ENCODE peak calls at places on chromosome 12, in nine cellular contexts. One of them, this sample, is unnamed.

GRCh38 chr12:75722714-75723200 is 211.3 kb upstream of the KRR1 start:
- DNase-seq in AG09309: peak; percentile 67
- DNase-seq in HepG2: peak; percentile 67
- DNase-seq in AG04449: no peak
- DNase-seq in adrenal gland: peak; percentile 63
- DNase-seq in epithelial cell of proximal tubule: no peak
- DNase-seq in ovary: peak; percentile 17
- DNase-seq in cardiac muscle cell: peak; percentile 93
- DNase-seq in AG04450: peak; percentile 48
- DNase-seq in this sample: peak; percentile 94

GRCh38 chr12:99386907-99387306 is 260.6 kb upstream of the GARIN6 start:
- DNase-seq in AG09309: peak; percentile 24
- DNase-seq in epithelial cell of proximal tubule: no peak
- DNase-seq in AG04449: no peak
- DNase-seq in HepG2: peak; percentile 48
- DNase-seq in AG04450: peak; percentile 1
- DNase-seq in adrenal gland: no peak
- DNase-seq in ovary: no peak
- DNase-seq in cardiac muscle cell: peak; percentile 50
- DNase-seq in this sample: peak; percentile 31

GRCh38 chr12:105301696-105302095 is 28.8 kb upstream of the C12orf75 start:
- DNase-seq in HepG2: no peak
- DNase-seq in ovary: no peak
- DNase-seq in AG09309: no peak
- DNase-seq in AG04450: no peak
- DNase-seq in cardiac muscle cell: no peak
- DNase-seq in AG04449: no peak
- DNase-seq in epithelial cell of proximal tubule: no peak
- DNase-seq in adrenal gland: no peak
- DNase-seq in this sample: no peak

GRCh38 chr12:116594325-116595038 is 35.3 kb downstream of the MAP1LC3B2 start:
- DNase-seq in adrenal gland: no peak
- DNase-seq in AG04449: no peak
- DNase-seq in ovary: no peak
- DNase-seq in cardiac muscle cell: no peak
- DNase-seq in HepG2: no peak
- DNase-seq in AG04450: no peak
- DNase-seq in epithelial cell of proximal tubule: no peak
- DNase-seq in AG09309: no peak
- DNase-seq in this sample: no peak

GRCh38 chr12:108773798-108774788 is 42.8 kb upstream of the CORO1C start:
- DNase-seq in AG04450: peak; percentile 26
- DNase-seq in cardiac muscle cell: peak; percentile 93
- DNase-seq in HepG2: peak; percentile 96
- DNase-seq in AG09309: peak; percentile 23
- DNase-seq in epithelial cell of proximal tubule: peak; percentile 52
- DNase-seq in adrenal gland: peak; percentile 40
- DNase-seq in ovary: peak; percentile 86
- DNase-seq in AG04449: no peak
- DNase-seq in this sample: peak; percentile 90

GRCh38 chr12:57539134-57539768 is 7.7 kb downstream of the DCTN2 start:
- DNase-seq in HepG2: no peak
- DNase-seq in ovary: no peak
- DNase-seq in AG04449: no peak
- DNase-seq in AG09309: no peak
- DNase-seq in AG04450: no peak
- DNase-seq in adrenal gland: no peak
- DNase-seq in epithelial cell of proximal tubule: no peak
- DNase-seq in cardiac muscle cell: no peak
- DNase-seq in this sample: no peak

GRCh38 chr12:108666326-108666995 is 32.8 kb upstream of the SELPLG start:
- DNase-seq in AG04449: no peak
- DNase-seq in AG04450: no peak
- DNase-seq in ovary: no peak
- DNase-seq in cardiac muscle cell: peak; percentile 73
- DNase-seq in AG09309: no peak
- DNase-seq in epithelial cell of proximal tubule: no peak
- DNase-seq in HepG2: peak; percentile 76
- DNase-seq in adrenal gland: peak; percentile 46
- DNase-seq in this sample: peak; percentile 77

GRCh38 chr12:124143726-124144125 is 151.2 kb upstream of the RFLNA start:
- DNase-seq in cardiac muscle cell: no peak
- DNase-seq in HepG2: no peak
- DNase-seq in ovary: no peak
- DNase-seq in AG04449: no peak
- DNase-seq in adrenal gland: no peak
- DNase-seq in epithelial cell of proximal tubule: no peak
- DNase-seq in AG09309: no peak
- DNase-seq in AG04450: no peak
- DNase-seq in this sample: no peak

GRCh38 chr12:65313704-65314317 is 35.3 kb downstream of the MSRB3 start:
- DNase-seq in epithelial cell of proximal tubule: no peak
- DNase-seq in AG04449: no peak
- DNase-seq in HepG2: peak; percentile 28
- DNase-seq in AG04450: no peak
- DNase-seq in AG09309: no peak
- DNase-seq in ovary: no peak
- DNase-seq in cardiac muscle cell: peak; percentile 53
- DNase-seq in adrenal gland: no peak
- DNase-seq in this sample: peak; percentile 26

GRCh38 chr12:110796952-110797351 is 49.8 kb upstream of the CCDC63 start:
- DNase-seq in AG04449: no peak
- DNase-seq in AG09309: no peak
- DNase-seq in AG04450: no peak
- DNase-seq in epithelial cell of proximal tubule: no peak
- DNase-seq in ovary: no peak
- DNase-seq in adrenal gland: no peak
- DNase-seq in HepG2: no peak
- DNase-seq in cardiac muscle cell: no peak
- DNase-seq in this sample: no peak

GRCh38 chr12:95102916-95103671 is 29.7 kb upstream of the NR2C1 start:
- DNase-seq in AG09309: peak; percentile 79
- DNase-seq in epithelial cell of proximal tubule: peak; percentile 88
- DNase-seq in adrenal gland: no peak
- DNase-seq in HepG2: peak; percentile 18
- DNase-seq in AG04449: no peak
- DNase-seq in AG04450: peak; percentile 71
- DNase-seq in ovary: no peak
- DNase-seq in cardiac muscle cell: peak; percentile 31
- DNase-seq in this sample: peak; percentile 59

GRCh38 chr12:132393991-132394949 is 64.9 kb upstream of the GALNT9 start:
- DNase-seq in epithelial cell of proximal tubule: no peak
- DNase-seq in AG04449: no peak
- DNase-seq in HepG2: no peak
- DNase-seq in AG09309: no peak
- DNase-seq in ovary: no peak
- DNase-seq in cardiac muscle cell: no peak
- DNase-seq in adrenal gland: no peak
- DNase-seq in AG04450: no peak
- DNase-seq in this sample: no peak

GRCh38 chr12:121787063-121787774 is 6.3 kb downstream of the RHOF start:
- DNase-seq in HepG2: no peak
- DNase-seq in ovary: no peak
- DNase-seq in AG09309: no peak
- DNase-seq in epithelial cell of proximal tubule: no peak
- DNase-seq in cardiac muscle cell: no peak
- DNase-seq in adrenal gland: no peak
- DNase-seq in AG04450: no peak
- DNase-seq in AG04449: no peak
- DNase-seq in this sample: no peak

GRCh38 chr12:120833849-120834248 is 70.3 kb downstream of the SPPL3 start:
- DNase-seq in HepG2: no peak
- DNase-seq in ovary: no peak
- DNase-seq in cardiac muscle cell: no peak
- DNase-seq in AG04450: peak; percentile 6
- DNase-seq in AG04449: no peak
- DNase-seq in AG09309: no peak
- DNase-seq in epithelial cell of proximal tubule: no peak
- DNase-seq in adrenal gland: no peak
- DNase-seq in this sample: peak; percentile 33

GRCh38 chr12:64680235-64680634 is 69.9 kb downstream of the RASSF3 start:
- DNase-seq in AG04450: no peak
- DNase-seq in epithelial cell of proximal tubule: no peak
- DNase-seq in cardiac muscle cell: no peak
- DNase-seq in adrenal gland: no peak
- DNase-seq in AG09309: no peak
- DNase-seq in ovary: no peak
- DNase-seq in AG04449: no peak
- DNase-seq in HepG2: no peak
- DNase-seq in this sample: no peak

GRCh38 chr12:517538-517937 is 57.8 kb downstream of the B4GALNT3 start:
- DNase-seq in ovary: no peak
- DNase-seq in AG04450: no peak
- DNase-seq in cardiac muscle cell: no peak
- DNase-seq in adrenal gland: no peak
- DNase-seq in AG09309: no peak
- DNase-seq in epithelial cell of proximal tubule: no peak
- DNase-seq in HepG2: no peak
- DNase-seq in AG04449: no peak
- DNase-seq in this sample: peak; percentile 42

GRCh38 chr12:14558377-14559051 is 9.2 kb downstream of the PLBD1 start:
- DNase-seq in AG04449: no peak
- DNase-seq in cardiac muscle cell: no peak
- DNase-seq in AG04450: no peak
- DNase-seq in adrenal gland: no peak
- DNase-seq in epithelial cell of proximal tubule: no peak
- DNase-seq in ovary: no peak
- DNase-seq in HepG2: no peak
- DNase-seq in AG09309: no peak
- DNase-seq in this sample: no peak

GRCh38 chr12:14548609-14549008 is 19.1 kb downstream of the PLBD1 start:
- DNase-seq in cardiac muscle cell: no peak
- DNase-seq in AG09309: no peak
- DNase-seq in ovary: no peak
- DNase-seq in AG04450: no peak
- DNase-seq in HepG2: no peak
- DNase-seq in adrenal gland: no peak
- DNase-seq in epithelial cell of proximal tubule: no peak
- DNase-seq in AG04449: no peak
- DNase-seq in this sample: no peak

GRCh38 chr12:14557966-14558365 is 9.7 kb downstream of the PLBD1 start:
- DNase-seq in HepG2: no peak
- DNase-seq in ovary: no peak
- DNase-seq in cardiac muscle cell: no peak
- DNase-seq in AG04449: no peak
- DNase-seq in AG09309: no peak
- DNase-seq in AG04450: no peak
- DNase-seq in adrenal gland: no peak
- DNase-seq in epithelial cell of proximal tubule: no peak
- DNase-seq in this sample: no peak

GRCh38 chr12:14554281-14555008 is 13.2 kb downstream of the PLBD1 start:
- DNase-seq in HepG2: no peak
- DNase-seq in adrenal gland: peak; percentile 42
- DNase-seq in AG04450: no peak
- DNase-seq in AG09309: no peak
- DNase-seq in cardiac muscle cell: peak; percentile 45
- DNase-seq in epithelial cell of proximal tubule: peak; percentile 55
- DNase-seq in ovary: no peak
- DNase-seq in AG04449: no peak
- DNase-seq in this sample: peak; percentile 1
- TF ChIP-seq CTCF in HepG2: no peak
- TF ChIP-seq CTCF in adrenal gland: no peak
- TF ChIP-seq CTCF in AG04450: no peak
- TF ChIP-seq CTCF in AG09309: no peak
- TF ChIP-seq CTCF in cardiac muscle cell: peak; percentile 12
- TF ChIP-seq CTCF in epithelial cell of proximal tubule: peak; percentile 48
- TF ChIP-seq CTCF in ovary: no peak
- TF ChIP-seq CTCF in AG04449: no peak
- TF ChIP-seq CTCF in this sample: no peak

GRCh38 chr12:52052471-52053186 is 1.4 kb downstream of the NR4A1 start:
- DNase-seq in cardiac muscle cell: peak; percentile 55
- DNase-seq in adrenal gland: peak; percentile 60
- DNase-seq in HepG2: no peak
- DNase-seq in AG04450: no peak
- DNase-seq in AG09309: no peak
- DNase-seq in AG04449: no peak
- DNase-seq in ovary: peak; percentile 63
- DNase-seq in epithelial cell of proximal tubule: no peak
- DNase-seq in this sample: no peak
- H3K4me3 ChIP-seq in cardiac muscle cell: no peak overlapping the region
- H3K4me3 ChIP-seq in adrenal gland: peak overlapping the region; percentile 62
- H3K4me3 ChIP-seq in HepG2: peak overlapping the region; percentile 98
- H3K4me3 ChIP-seq in AG04450: peak overlapping the region; percentile 79
- H3K4me3 ChIP-seq in AG09309: no peak overlapping the region
- H3K4me3 ChIP-seq in AG04449: no peak overlapping the region
- H3K4me3 ChIP-seq in ovary: peak overlapping the region; percentile 73
- H3K4me3 ChIP-seq in epithelial cell of proximal tubule: peak overlapping the region; percentile 59
- H3K4me3 ChIP-seq in this sample: peak overlapping the region; percentile 60

GRCh38 chr12:13135336-13136178 is 32.1 kb upstream of the GSG1 start:
- DNase-seq in epithelial cell of proximal tubule: peak; percentile 91
- DNase-seq in cardiac muscle cell: peak; percentile 86
- DNase-seq in AG04449: peak; percentile 41
- DNase-seq in adrenal gland: peak; percentile 42
- DNase-seq in AG04450: peak; percentile 16
- DNase-seq in ovary: peak; percentile 55
- DNase-seq in HepG2: no peak
- DNase-seq in AG09309: peak; percentile 73
- DNase-seq in this sample: peak; percentile 90
- TF ChIP-seq CTCF in epithelial cell of proximal tubule: peak; percentile 35
- TF ChIP-seq CTCF in cardiac muscle cell: peak; percentile 25
- TF ChIP-seq CTCF in AG04449: peak; percentile 46
- TF ChIP-seq CTCF in adrenal gland: no peak
- TF ChIP-seq CTCF in AG04450: peak; percentile 27
- TF ChIP-seq CTCF in ovary: no peak
- TF ChIP-seq CTCF in HepG2: no peak
- TF ChIP-seq CTCF in AG09309: peak; percentile 10
- TF ChIP-seq CTCF in this sample: peak; percentile 54

GRCh38 chr12:130835011-130835410 is 4.0 kb downstream of the STX2 start:
- DNase-seq in AG09309: no peak
- DNase-seq in HepG2: no peak
- DNase-seq in adrenal gland: no peak
- DNase-seq in cardiac muscle cell: no peak
- DNase-seq in AG04450: no peak
- DNase-seq in ovary: no peak
- DNase-seq in AG04449: no peak
- DNase-seq in epithelial cell of proximal tubule: no peak
- DNase-seq in this sample: no peak

GRCh38 chr12:130835436-130835835 is 3.6 kb downstream of the STX2 start:
- DNase-seq in cardiac muscle cell: no peak
- DNase-seq in ovary: no peak
- DNase-seq in AG04450: no peak
- DNase-seq in AG09309: no peak
- DNase-seq in adrenal gland: no peak
- DNase-seq in AG04449: no peak
- DNase-seq in HepG2: no peak
- DNase-seq in epithelial cell of proximal tubule: no peak
- DNase-seq in this sample: no peak

GRCh38 chr12:130838951-130839769 is at the start of gene STX2:
- DNase-seq in AG09309: no peak
- DNase-seq in AG04449: no peak
- DNase-seq in epithelial cell of proximal tubule: no peak
- DNase-seq in HepG2: peak; percentile 80
- DNase-seq in AG04450: peak; percentile 39
- DNase-seq in ovary: peak; percentile 88
- DNase-seq in cardiac muscle cell: peak; percentile 85
- DNase-seq in adrenal gland: peak; percentile 94
- DNase-seq in this sample: peak; percentile 74

GRCh38 chr12:130838284-130838950 is 633 bp downstream of the STX2 start:
- DNase-seq in ovary: peak; percentile 42
- DNase-seq in HepG2: peak; percentile 27
- DNase-seq in epithelial cell of proximal tubule: no peak
- DNase-seq in AG09309: no peak
- DNase-seq in AG04450: no peak
- DNase-seq in cardiac muscle cell: peak; percentile 24
- DNase-seq in adrenal gland: no peak
- DNase-seq in AG04449: no peak
- DNase-seq in this sample: peak; percentile 21

GRCh38 chr12:130839770-130840355 is 813 bp upstream of the STX2 start:
- DNase-seq in adrenal gland: no peak
- DNase-seq in HepG2: no peak
- DNase-seq in epithelial cell of proximal tubule: no peak
- DNase-seq in cardiac muscle cell: no peak
- DNase-seq in ovary: no peak
- DNase-seq in AG04449: no peak
- DNase-seq in AG04450: no peak
- DNase-seq in AG09309: no peak
- DNase-seq in this sample: no peak
- H3K4me3 ChIP-seq in adrenal gland: peak overlapping the region; percentile 84
- H3K4me3 ChIP-seq in HepG2: peak overlapping the region; percentile 93
- H3K4me3 ChIP-seq in epithelial cell of proximal tubule: peak overlapping the region; percentile 55
- H3K4me3 ChIP-seq in cardiac muscle cell: no peak overlapping the region
- H3K4me3 ChIP-seq in ovary: peak overlapping the region; percentile 84
- H3K4me3 ChIP-seq in AG04449: peak overlapping the region; percentile 48
- H3K4me3 ChIP-seq in AG04450: peak overlapping the region; percentile 59
- H3K4me3 ChIP-seq in AG09309: peak overlapping the region; percentile 40
- H3K4me3 ChIP-seq in this sample: peak overlapping the region; percentile 58

This sample was measured in AG10803.